ENCODE peak calls at places on chromosome 5, in six cellular contexts. P is ovary, V is GM23248, K is Panc1, T is tibial nerve, R is uterus. J is an unnamed sample.

GRCh38 chr5:102758576-102758975 is 3.5 kb downstream of the PAM start:
- DNase-seq in P (no peak), V (peak; percentile 72), K (no peak), T (no peak), R (no peak), J (no peak)

GRCh38 chr5:148972958-148973357 is 89.9 kb downstream of the SH3TC2 start:
- DNase-seq in P (no peak), V (peak; percentile 96), K (peak; percentile 82), T (peak; percentile 44), R (peak; percentile 50), J (peak; percentile 100)

GRCh38 chr5:83313431-83313830 is 158.1 kb upstream of the VCAN start:
- DNase-seq in P (no peak), V (peak; percentile 39), K (no peak), T (no peak), R (no peak), J (no peak)

GRCh38 chr5:18333841-18334240 is 699.6 kb downstream of the TAF11L14 start:
- DNase-seq in P (no peak), V (no peak), K (no peak), T (no peak), R (no peak), J (no peak)

GRCh38 chr5:81422671-81423070 is 28.7 kb upstream of the ACOT12 start:
- DNase-seq in P (no peak), V (peak; percentile 74), K (peak; percentile 97), T (no peak), R (no peak), J (peak; percentile 93)

GRCh38 chr5:150780180-150780692 is 1.7 kb downstream of the SMIM3 start:
- DNase-seq in P (no peak), V (peak; percentile 73), K (no peak), T (peak; percentile 29), R (peak; percentile 68), J (no peak)

GRCh38 chr5:3828761-3829160 is 233.1 kb downstream of the IRX1 start:
- DNase-seq in P (no peak), V (no peak), K (no peak), T (no peak), R (no peak), J (no peak)

GRCh38 chr5:55634204-55634785 is 77.8 kb downstream of the SLC38A9 start:
- DNase-seq in P (no peak), V (peak; percentile 74), K (no peak), T (peak; percentile 49), R (peak; percentile 57), J (no peak)

GRCh38 chr5:159047081-159047480 is 52.6 kb downstream of the EBF1 start:
- DNase-seq in P (no peak), V (peak; percentile 49), K (no peak), T (no peak), R (no peak), J (no peak)

GRCh38 chr5:16754621-16755020 is 137.8 kb upstream of the RETREG1 start:
- DNase-seq in P (no peak), V (no peak), K (no peak), T (no peak), R (no peak), J (no peak)

GRCh38 chr5:117077142-117077541 is 502.5 kb upstream of the SEMA6A start:
- DNase-seq in P (no peak), V (peak; percentile 3), K (no peak), T (no peak), R (no peak), J (peak; percentile 1)

GRCh38 chr5:36060516-36060885 is 6.2 kb downstream of the UGT3A2 start:
- DNase-seq in P (no peak), V (peak; percentile 61), K (no peak), T (no peak), R (no peak), J (peak; percentile 55)

GRCh38 chr5:28310696-28311095 is 1272.3 kb upstream of the CDH9 start:
- DNase-seq in P (no peak), V (no peak), K (no peak), T (no peak), R (no peak), J (no peak)

GRCh38 chr5:58016329-58016728 is 443.6 kb downstream of the PLK2 start:
- DNase-seq in P (no peak), V (peak; percentile 46), K (no peak), T (peak; percentile 46), R (no peak), J (no peak)

GRCh38 chr5:149584106-149584505 is 2.8 kb downstream of the ARHGEF37 start:
- DNase-seq in P (no peak), V (no peak), K (no peak), T (no peak), R (no peak), J (no peak)

GRCh38 chr5:60386398-60386797 is 313.6 kb downstream of the DEPDC1B start:
- DNase-seq in P (no peak), V (no peak), K (no peak), T (no peak), R (no peak), J (no peak)

GRCh38 chr5:79720096-79720495 is 30.5 kb downstream of the CMYA5 start:
- DNase-seq in P (no peak), V (peak; percentile 5), K (no peak), T (no peak), R (no peak), J (no peak)

GRCh38 chr5:109479260-109479860 is 69.6 kb upstream of the PJA2 start:
- DNase-seq in P (no peak), V (peak; percentile 63), K (no peak), T (no peak), R (no peak), J (peak; percentile 26)

GRCh38 chr5:76134646-76135045 is 51.5 kb downstream of the SV2C start:
- DNase-seq in P (no peak), V (no peak), K (no peak), T (no peak), R (no peak), J (no peak)

GRCh38 chr5:119426059-119426458 is 26.2 kb upstream of the HSD17B4 start:
- DNase-seq in P (no peak), V (no peak), K (no peak), T (no peak), R (no peak), J (no peak)

GRCh38 chr5:302951-303350 is 18.6 kb upstream of the AHRR start:
- DNase-seq in P (no peak), V (no peak), K (no peak), T (no peak), R (no peak), J (no peak)

GRCh38 chr5:142364251-142365145 is 39.7 kb upstream of the SPRY4 start:
- DNase-seq in P (no peak), V (no peak), K (peak; percentile 73), T (peak; percentile 82), R (peak; percentile 55), J (no peak)

GRCh38 chr5:148807845-148808244 is 18.6 kb upstream of the ADRB2 start:
- DNase-seq in P (no peak), V (no peak), K (no peak), T (no peak), R (no peak), J (no peak)

GRCh38 chr5:77087484-77088291 is 603 bp upstream of the ZBED3 start:
- DNase-seq in P (peak; percentile 31), V (no peak), K (no peak), T (peak; percentile 16), R (no peak), J (no peak)

GRCh38 chr5:159510282-159510681 is 180.0 kb upstream of the IL12B start:
- DNase-seq in P (peak; percentile 31), V (peak; percentile 88), K (no peak), T (peak; percentile 19), R (peak; percentile 24), J (peak; percentile 83)

GRCh38 chr5:1118231-1118698 is 6.4 kb upstream of the SLC12A7 start:
- DNase-seq in P (peak; percentile 90), V (no peak), K (no peak), T (no peak), R (peak; percentile 85), J (peak; percentile 49)

GRCh38 chr5:163916376-163916775 is 411.0 kb downstream of the MAT2B start:
- DNase-seq in P (no peak), V (no peak), K (no peak), T (peak; percentile 11), R (no peak), J (no peak)

GRCh38 chr5:172809774-172810173 is 24.3 kb upstream of the ERGIC1 start:
- DNase-seq in P (no peak), V (no peak), K (no peak), T (no peak), R (no peak), J (no peak)
- H3K36me3 ChIP-seq in P (no peaks in the 10 kb centered on the region), V (no peaks in the 10 kb centered on the region), K (no peaks in the 10 kb centered on the region), T (no peaks in the 10 kb centered on the region), R (no peaks in the 10 kb centered on the region), J (no peaks in the 10 kb centered on the region)

GRCh38 chr5:98770158-98770910 is 3.1 kb upstream of the RGMB start:
- DNase-seq in P (peak; percentile 60), V (peak; percentile 66), K (no peak), T (peak; percentile 68), R (peak; percentile 66), J (peak; percentile 55)
- H3K27ac ChIP-seq in P (peak overlapping the region; percentile 26), V (peak overlapping the region; percentile 94), K (peak overlapping the region; percentile 89), T (peak overlapping the region; percentile 90), R (peak overlapping the region; percentile 78), J (peak overlapping the region; percentile 11)

DNA sequence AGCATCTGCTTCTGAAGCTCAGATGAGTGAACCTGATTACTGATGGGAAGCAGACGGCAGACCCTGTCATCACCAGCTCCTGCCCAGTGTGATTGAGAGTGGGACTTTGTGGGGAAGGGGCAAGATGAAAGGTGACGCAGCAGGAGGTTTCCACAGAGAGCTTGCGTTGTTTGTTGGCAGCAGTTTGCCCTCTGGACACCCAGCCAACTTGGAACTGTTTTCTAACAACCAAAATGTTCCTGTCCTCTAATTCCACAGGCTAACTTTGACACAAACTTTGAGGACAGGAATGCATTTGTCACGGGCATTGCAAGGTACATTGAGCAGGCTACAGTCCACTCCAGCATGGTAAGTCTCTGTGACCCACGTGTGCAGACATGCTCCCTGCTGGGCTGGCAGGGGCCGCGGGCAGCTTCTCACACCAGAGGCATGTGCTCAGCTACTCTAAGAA is 20.9 kb downstream of the CYFIP2 start:
- DNase-seq in P (no peak), V (peak; percentile 24), K (no peak), T (no peak), R (no peak), J (no peak)
- H3K4me1 ChIP-seq in P (no peaks in the 10 kb centered on the region), V (peaks cover 33% of the 10 kb centered on the region), K (no peaks in the 10 kb centered on the region), T (no peaks in the 10 kb centered on the region), R (no peaks in the 10 kb centered on the region), J (no peaks in the 10 kb centered on the region)

DNA sequence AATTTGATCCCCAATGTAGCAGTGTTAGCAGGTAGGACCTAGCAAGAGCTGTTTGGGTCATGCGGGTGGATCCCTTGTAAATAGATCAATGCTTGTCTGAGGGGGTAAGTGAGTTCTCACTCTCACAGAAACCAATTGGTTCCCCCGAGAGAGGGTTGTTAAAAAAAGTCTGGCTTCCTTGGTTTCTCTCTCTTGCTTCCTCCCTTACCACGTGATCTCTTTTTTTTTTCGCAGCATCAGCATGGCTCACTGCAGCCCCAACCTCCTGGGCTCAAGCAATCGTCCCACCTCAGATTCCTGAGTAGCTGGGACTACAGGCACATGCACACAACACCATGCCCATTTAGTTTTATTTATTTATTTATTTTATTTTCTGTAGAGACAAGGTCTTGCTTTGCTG is 26.4 kb downstream of the RAPGEF6 start:
- DNase-seq in P (no peak), V (no peak), K (no peak), T (no peak), R (no peak), J (no peak)
- H3K36me3 ChIP-seq in P (no peaks in the 10 kb centered on the region), V (no peaks in the 10 kb centered on the region), K (peaks cover 3% of the 10 kb centered on the region), T (no peaks in the 10 kb centered on the region), R (no peaks in the 10 kb centered on the region), J (no peaks in the 10 kb centered on the region)

GRCh38 chr5:122180863-122181519 is 51.6 kb downstream of the ZNF474 start:
- DNase-seq in P (no peak), V (peak; percentile 94), K (peak; percentile 35), T (no peak), R (no peak), J (peak; percentile 72)
- H3K27ac ChIP-seq in P (no peak overlapping the region), V (peak overlapping the region; percentile 96), K (no peak overlapping the region), T (no peak overlapping the region), R (peak overlapping the region; percentile 69), J (peak overlapping the region; percentile 70)

GRCh38 chr5:78602400-78602799 is 46.2 kb downstream of the LHFPL2 start:
- DNase-seq in P (no peak), V (no peak), K (no peak), T (no peak), R (no peak), J (peak; percentile 41)
- H3K4me1 ChIP-seq in P (peaks cover 6% of the 10 kb centered on the region), V (peaks cover 44% of the 10 kb centered on the region), K (peaks cover 6% of the 10 kb centered on the region), T (peaks cover 8% of the 10 kb centered on the region), R (no peaks in the 10 kb centered on the region), J (peaks cover 66% of the 10 kb centered on the region)

J was measured in PC-3.